ENCODE peak calls at places on chromosomes 2 and 18, in seven cellular contexts. G is cardiac fibroblast, X is H1, H is osteocyte, N is Peyer's patch, E is endothelial cell, J is thoracic aorta. Y is an unnamed sample.

GRCh38 chr2:236578411-236578846 is 8.8 kb downstream of the ACKR3 start:
- DNase-seq in J (no peak), E (no peak), G (no peak), H (no peak), X (no peak), N (no peak), Y (no peak)

GRCh38 chr2:100820346-100821254 is 661 bp downstream of the NPAS2 start:
- DNase-seq in J (no peak), N (peak; percentile 60), X (peak; percentile 59), E (peak; percentile 11), H (no peak), G (no peak), Y (no peak)

GRCh38 chr2:100921685-100922161 is 80.4 kb upstream of the RPL31 start:
- DNase-seq in J (no peak), G (peak; percentile 72), H (no peak), X (no peak), N (no peak), E (no peak), Y (no peak)

GRCh38 chr2:160075171-160075570 is 12.8 kb upstream of the PLA2R1 start:
- DNase-seq in X (no peak), G (peak; percentile 98), H (no peak), J (peak; percentile 47), E (no peak), N (no peak), Y (no peak)

GRCh38 chr2:24307961-24308360 is 52.4 kb downstream of the ITSN2 start:
- DNase-seq in J (no peak), X (no peak), E (no peak), G (peak; percentile 20), H (no peak), N (no peak), Y (no peak)

GRCh38 chr2:114066186-114066747 is 176.4 kb downstream of the ACTR3 start:
- DNase-seq in E (no peak), H (no peak), X (no peak), J (no peak), G (no peak), N (no peak), Y (no peak)

GRCh38 chr2:120109186-120110061 is 96.5 kb downstream of the EPB41L5 start:
- DNase-seq in X (no peak), G (peak; percentile 73), E (no peak), H (no peak), J (no peak), N (no peak), Y (no peak)

GRCh38 chr18:38718365-38718901 is 1152.8 kb upstream of the CELF4 start:
- DNase-seq in J (no peak), G (no peak), X (no peak), N (peak; percentile 45), E (no peak), H (no peak), Y (no peak)

GRCh38 chr2:53445376-53446072 is 322.1 kb upstream of the CHAC2 start:
- DNase-seq in E (no peak), G (peak; percentile 34), H (no peak), N (no peak), J (no peak), X (no peak), Y (no peak)

GRCh38 chr2:120229341-120229740 is 6.1 kb upstream of the TMEM185B start:
- DNase-seq in J (no peak), E (no peak), H (no peak), X (no peak), N (no peak), G (no peak), Y (no peak)

GRCh38 chr18:36711813-36712444 is 116.9 kb downstream of the TPGS2 start:
- DNase-seq in X (no peak), N (no peak), G (peak; percentile 78), E (no peak), H (no peak), J (peak; percentile 21), Y (no peak)

GRCh38 chr2:111975053-111975552 is 76.7 kb downstream of the MERTK start:
- DNase-seq in N (peak; percentile 64), X (peak; percentile 23), H (peak; percentile 57), G (peak; percentile 91), J (no peak), E (no peak), Y (no peak)

GRCh38 chr2:183269956-183270355 is 145.7 kb downstream of the NUP35 start:
- DNase-seq in N (no peak), X (no peak), J (no peak), E (no peak), H (no peak), G (peak; percentile 48), Y (no peak)

GRCh38 chr18:7941533-7941932 is 374.4 kb downstream of the PTPRM start:
- DNase-seq in J (no peak), X (no peak), N (peak; percentile 67), G (no peak), E (no peak), H (no peak), Y (no peak)

GRCh38 chr2:136844546-136844945 is 79.2 kb downstream of the THSD7B start:
- DNase-seq in N (no peak), H (no peak), J (no peak), X (no peak), E (no peak), G (no peak), Y (no peak)

GRCh38 chr2:70304501-70304900 is 2.6 kb upstream of the FAM136A start:
- DNase-seq in G (no peak), H (peak; percentile 3), J (no peak), N (no peak), E (no peak), X (no peak), Y (no peak)

GRCh38 chr2:73069855-73070650 is 1.5 kb downstream of the SFXN5 start:
- DNase-seq in N (peak; percentile 50), G (peak; percentile 23), X (no peak), H (no peak), J (no peak), E (no peak), Y (no peak)

GRCh38 chr2:33531345-33532059 is 55.1 kb downstream of the RASGRP3 start:
- DNase-seq in E (no peak), H (no peak), N (no peak), J (no peak), X (no peak), G (peak; percentile 28), Y (no peak)

GRCh38 chr18:80044072-80044471 is 9.8 kb downstream of the RBFA start:
- DNase-seq in X (no peak), J (no peak), G (no peak), N (no peak), H (no peak), E (no peak), Y (no peak)

GRCh38 chr2:45962522-45962921 is 311.0 kb downstream of the PRKCE start:
- DNase-seq in G (peak; percentile 52), J (peak; percentile 47), E (no peak), H (peak; percentile 90), X (no peak), N (no peak), Y (no peak)

GRCh38 chr2:15748736-15749323 is 157.2 kb downstream of the DDX1 start:
- DNase-seq in N (no peak), X (peak; percentile 90), E (peak; percentile 75), G (peak; percentile 20), J (no peak), H (no peak), Y (peak; percentile 71)

GRCh38 chr2:235088608-235089020 is 136.8 kb downstream of the SH3BP4 start:
- DNase-seq in E (no peak), J (no peak), H (no peak), G (peak; percentile 56), N (no peak), X (no peak), Y (no peak)

GRCh38 chr2:200741468-200742202 is 70.1 kb upstream of the BZW1 start:
- DNase-seq in E (no peak), G (no peak), H (no peak), X (peak; percentile 33), J (no peak), N (no peak), Y (no peak)

GRCh38 chr2:160257742-160258577 is 57.9 kb upstream of the ITGB6 start:
- DNase-seq in G (no peak), J (no peak), N (no peak), E (no peak), X (no peak), H (no peak), Y (no peak)

DNA sequence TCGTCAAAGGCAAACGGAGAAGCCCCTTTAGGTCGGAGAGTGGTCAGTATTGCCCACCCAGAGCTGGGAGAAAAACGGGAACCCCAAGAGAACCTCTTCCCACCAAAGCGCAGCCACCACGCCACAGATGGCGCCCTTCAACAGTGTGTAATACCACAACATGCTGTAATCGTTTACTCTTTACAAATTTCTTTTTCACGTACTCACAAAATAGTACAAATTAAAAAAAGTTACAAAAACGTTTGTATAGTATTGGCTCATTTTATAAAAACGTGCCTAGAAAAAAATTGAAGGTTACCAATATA is 811 bp upstream of the NFE2L2 start:
- DNase-seq in E (no peak), H (no peak), J (no peak), G (peak; percentile 60), X (no peak), N (no peak), Y (no peak)
- TF ChIP-seq CTCF in E (no peak), H (peak; percentile 44), J (peak; percentile 19), G (peak; percentile 15), X (peak; percentile 33), N (no peak), Y (peak; percentile 38)

DNA sequence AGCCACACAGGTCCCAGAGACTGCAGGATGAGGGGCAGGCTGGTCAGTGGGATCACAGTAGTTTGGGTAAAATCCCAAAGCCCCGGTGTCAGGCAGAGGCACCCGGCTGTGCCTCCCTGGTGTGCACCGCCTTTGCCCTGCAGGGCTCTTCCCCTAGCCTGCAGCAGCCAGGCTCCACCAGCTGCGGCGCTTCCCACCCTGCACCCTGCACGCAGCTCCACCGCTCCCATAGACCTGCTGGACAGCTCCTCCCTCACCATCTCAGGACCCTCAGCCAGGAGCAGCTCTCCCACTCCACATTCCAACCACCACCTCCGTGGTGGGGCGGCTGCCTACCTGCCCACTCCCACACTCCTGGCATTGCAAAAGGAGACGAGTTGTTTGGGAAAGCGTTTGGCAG is 287.3 kb upstream of the HDAC4 start:
- DNase-seq in N (peak; percentile 44), E (peak; percentile 47), H (peak; percentile 81), G (no peak), J (no peak), X (no peak), Y (peak; percentile 65)
- TF ChIP-seq CTCF in N (no peak), E (no peak), H (no peak), G (no peak), J (no peak), X (peak; percentile 80), Y (no peak)

GRCh38 chr2:40360652-40361051 is 91.2 kb downstream of the SLC8A1 start:
- DNase-seq in X (no peak), H (no peak), J (no peak), G (no peak), E (no peak), N (no peak), Y (no peak)
- TF ChIP-seq CTCF in X (no peak), H (no peak), J (no peak), G (no peak), E (no peak), N (no peak), Y (no peak)

GRCh38 chr2:189698020-189698887 is 23.8 kb downstream of the ANKAR start:
- DNase-seq in X (no peak), G (peak; percentile 73), J (peak; percentile 33), E (no peak), H (no peak), N (no peak), Y (no peak)

GRCh38 chr2:189696223-189696622 is 21.8 kb downstream of the ANKAR start:
- DNase-seq in E (no peak), J (no peak), N (no peak), G (no peak), X (no peak), H (no peak), Y (no peak)

GRCh38 chr2:189700681-189701080 is 26.2 kb downstream of the ANKAR start:
- DNase-seq in H (no peak), E (no peak), J (no peak), X (no peak), N (no peak), G (no peak), Y (no peak)

GRCh38 chr2:189702071-189702470 is 27.6 kb downstream of the ANKAR start:
- DNase-seq in H (no peak), G (peak; percentile 22), E (no peak), J (no peak), N (no peak), X (no peak), Y (no peak)
- TF ChIP-seq CTCF in H (no peak), G (peak; percentile 23), E (peak; percentile 60), J (no peak), N (no peak), X (no peak), Y (peak; percentile 42)